ENCODE peak calls at places on chromosomes 3 and 15, in five cellular contexts. S is K562, N is PC-3, P is mammary epithelial cell, L is neural progenitor cell. G is an unnamed sample. For H3K27me3, the result is how much of the 10 kb centered on the place peaks cover.

GRCh38 chr15:93089855-93090305 is 869 bp upstream of the RGMA start:
- DNase-seq in S (no peak), N (no peak), P (no peak), L (peak), G (no peak)

GRCh38 chr15:78768096-78768495 is 43.2 kb downstream of the ADAMTS7 start:
- DNase-seq in S (no peak), N (no peak), P (no peak), L (no peak), G (no peak)

GRCh38 chr3:172803489-172803888 is 53.0 kb downstream of the ECT2 start:
- DNase-seq in S (no peak), N (no peak), P (no peak), L (no peak), G (no peak)

GRCh38 chr3:66483006-66483928 is 17.6 kb downstream of the LRIG1 start:
- DNase-seq in S (no peak), N (no peak), P (no peak), L (peak), G (peak)

GRCh38 chr15:91281991-91282390 is 181.9 kb downstream of the SV2B start:
- DNase-seq in S (no peak), N (no peak), P (no peak), L (no peak), G (no peak)

GRCh38 chr3:56801597-56802410 is at the start of gene ARHGEF3:
- DNase-seq in S (peak), N (peak), P (peak), L (peak), G (peak)

GRCh38 chr3:111035896-111036295 is 35.7 kb upstream of the NECTIN3 start:
- DNase-seq in S (no peak), N (no peak), P (peak), L (no peak), G (no peak)

GRCh38 chr3:142394921-142395622 is 52.8 kb downstream of the XRN1 start:
- DNase-seq in S (peak), N (no peak), P (no peak), L (no peak), G (no peak)

GRCh38 chr3:18030371-18030870 is 288.0 kb upstream of the TBC1D5 start:
- DNase-seq in S (no peak), N (no peak), P (no peak), L (no peak), G (no peak)

GRCh38 chr3:141074529-141074928 is 23.4 kb downstream of the SPSB4 start:
- DNase-seq in S (no peak), N (no peak), P (no peak), L (peak), G (no peak)

GRCh38 chr3:101513419-101513986 is 491 bp upstream of the SENP7 start:
- DNase-seq in S (no peak), N (no peak), P (no peak), L (no peak), G (no peak)

GRCh38 chr3:29241855-29242254 is 39.0 kb upstream of the RBMS3 start:
- DNase-seq in S (no peak), N (no peak), P (no peak), L (no peak), G (no peak)

GRCh38 chr15:98596131-98596530 is 52.2 kb upstream of the IGF1R start:
- DNase-seq in S (no peak), N (no peak), P (no peak), L (no peak), G (no peak)

GRCh38 chr3:124364230-124365022 is 365.8 kb upstream of the UMPS start:
- DNase-seq in S (no peak), N (no peak), P (no peak), L (no peak), G (no peak)

GRCh38 chr3:37221407-37221806 is 47.0 kb upstream of the LRRFIP2 start:
- DNase-seq in S (no peak), N (peak), P (peak), L (no peak), G (no peak)

GRCh38 chr3:189038773-189039720 is 132.7 kb upstream of the TPRG1 start:
- DNase-seq in S (no peak), N (no peak), P (no peak), L (no peak), G (peak)

GRCh38 chr15:79218588-79219200 is 63.8 kb upstream of the ANKRD34C start:
- DNase-seq in S (no peak), N (peak), P (no peak), L (no peak), G (no peak)

GRCh38 chr3:20394243-20394642 is 208.2 kb upstream of the SGO1 start:
- DNase-seq in S (no peak), N (no peak), P (no peak), L (peak), G (no peak)

GRCh38 chr3:45055411-45056143 is 29.5 kb downstream of the CLEC3B start:
- DNase-seq in S (peak), N (peak), P (no peak), L (peak), G (peak)

GRCh38 chr15:58043192-58043903 is 22.2 kb downstream of the ALDH1A2 start:
- DNase-seq in S (peak), N (peak), P (peak), L (peak), G (peak)

GRCh38 chr15:73683624-73684536 is at the start of gene CD276:
- DNase-seq in S (peak), N (peak), P (peak), L (peak), G (peak)

GRCh38 chr3:148957586-148957985 is 33.8 kb upstream of the GYG1 start:
- DNase-seq in S (peak), N (peak), P (no peak), L (peak), G (peak)

GRCh38 chr15:76163429-76164020 is 103.7 kb downstream of the TMEM266 start:
- DNase-seq in S (no peak), N (no peak), P (no peak), L (no peak), G (no peak)

GRCh38 chr15:25733036-25733855 is 129.9 kb downstream of the ATP10A start:
- DNase-seq in S (no peak), N (no peak), P (no peak), L (no peak), G (no peak)

GRCh38 chr3:135100349-135100741 is 305.3 kb downstream of the EPHB1 start:
- DNase-seq in S (no peak), N (no peak), P (no peak), L (no peak), G (no peak)

GRCh38 chr3:33131328-33132018 is 17.7 kb downstream of the CRTAP start:
- DNase-seq in S (peak), N (peak), P (peak), L (peak), G (peak)

GRCh38 chr15:42731461-42731860 is 5.5 kb downstream of the CDAN1 start:
- DNase-seq in S (no peak), N (no peak), P (no peak), L (no peak), G (no peak)

GRCh38 chr15:42734076-42734672 is 2.8 kb downstream of the CDAN1 start:
- DNase-seq in S (no peak), N (no peak), P (no peak), L (no peak), G (no peak)

GRCh38 chr15:42732095-42732827 is 4.7 kb downstream of the CDAN1 start:
- DNase-seq in S (no peak), N (no peak), P (no peak), L (no peak), G (no peak)

GRCh38 chr15:42730536-42730935 is 6.4 kb downstream of the CDAN1 start:
- DNase-seq in S (no peak), N (no peak), P (no peak), L (no peak), G (no peak)

GRCh38 chr15:42733027-42733426 is 3.9 kb downstream of the CDAN1 start:
- DNase-seq in S (no peak), N (no peak), P (no peak), L (no peak), G (no peak)
- TF ChIP-seq EZH2 in S (no peak), N (no peak), P (no peak), L (no peak), G (no peak)

GRCh38 chr3:41792806-41793205 is 169.1 kb downstream of the ULK4 start:
- DNase-seq in S (no peak), N (no peak), P (no peak), L (no peak), G (peak)
- H3K4me3 ChIP-seq in S (no peak), N (no peak), P (no peak), L (no peak), G (no peak)

GRCh38 chr3:7927864-7928263 is 573.8 kb upstream of the LMCD1 start:
- DNase-seq in S (no peak), N (no peak), P (no peak), L (no peak), G (no peak)
- H3K27me3 ChIP-seq in S (under half), N (under half), P (under half), L (under half), G (under half)

GRCh38 chr15:96324192-96324895 is 6.2 kb upstream of the NR2F2 start:
- DNase-seq in S (peak), N (peak), P (no peak), L (peak), G (no peak)

GRCh38 chr15:96323250-96324162 is 7.0 kb upstream of the NR2F2 start:
- DNase-seq in S (no peak), N (no peak), P (no peak), L (peak), G (no peak)

GRCh38 chr15:96321422-96322391 is 8.8 kb upstream of the NR2F2 start:
- DNase-seq in S (no peak), N (peak), P (no peak), L (peak), G (no peak)

GRCh38 chr15:96320703-96321421 is 9.6 kb upstream of the NR2F2 start:
- DNase-seq in S (no peak), N (no peak), P (no peak), L (peak), G (no peak)

DNA sequence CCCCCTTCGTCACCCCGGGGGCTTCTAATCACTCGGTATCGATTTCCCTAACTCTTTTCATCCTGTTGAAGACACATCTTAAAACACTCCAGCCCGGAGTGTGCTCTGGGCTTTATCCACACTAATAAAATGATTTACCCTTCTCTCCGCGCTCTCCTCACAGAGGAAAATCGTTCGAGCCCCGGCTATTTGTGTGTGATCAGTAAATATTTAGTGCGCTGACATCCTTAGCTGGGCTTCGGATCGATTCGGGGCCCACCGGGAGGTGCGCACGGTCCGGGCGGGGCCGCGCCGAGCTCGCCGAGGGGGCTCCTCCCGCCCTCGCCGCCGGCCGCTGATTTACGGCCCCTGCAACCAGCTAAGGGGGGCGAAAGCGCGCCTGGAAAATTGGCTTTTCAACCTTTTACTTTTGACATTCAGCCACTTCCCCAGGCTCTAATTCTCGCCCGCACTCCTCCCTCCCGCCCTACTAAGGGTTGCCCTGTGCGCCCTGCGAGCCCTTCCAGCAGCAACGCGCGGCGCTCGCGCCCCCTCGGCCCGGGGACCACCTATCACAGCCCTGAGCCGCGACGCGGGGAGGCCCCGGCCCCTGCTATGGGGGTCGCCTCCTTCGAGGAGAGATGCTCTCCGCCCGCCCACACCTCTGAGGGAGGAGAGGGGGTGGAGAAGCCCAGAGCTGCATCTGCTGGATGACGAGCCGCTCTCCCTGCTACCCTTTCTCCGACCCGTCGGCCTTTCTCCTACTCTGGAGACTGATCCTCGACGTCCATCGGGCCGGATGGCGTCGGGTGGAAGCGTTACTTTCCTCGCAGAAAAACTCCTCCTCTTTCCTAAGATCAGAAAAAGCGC is 7.9 kb upstream of the NR2F2 start:
- DNase-seq in S (no peak), N (peak), P (no peak), L (peak), G (no peak)
- TF ChIP-seq EZH2 in S (no peak), N (no peak), P (no peak), L (peak), G (no peak)

DNA sequence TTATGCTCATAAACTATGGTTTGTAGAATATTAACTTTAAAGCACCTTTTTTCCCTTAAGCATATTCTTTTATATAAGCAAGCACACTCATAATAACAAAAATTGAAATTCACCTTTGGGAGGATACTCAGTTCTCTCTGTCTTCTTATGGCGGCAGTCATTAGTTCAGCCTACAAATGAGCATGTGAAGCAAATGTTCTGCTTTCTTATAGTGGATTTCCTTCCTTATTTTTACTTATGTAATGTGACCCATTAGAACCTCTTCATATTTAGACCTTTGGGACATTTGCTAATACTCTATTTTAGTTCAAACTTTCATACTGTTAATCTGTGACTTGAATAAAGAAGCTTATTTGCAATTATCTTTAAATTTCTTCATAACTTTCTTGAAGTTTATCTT is at the start of gene P2RY13:
- DNase-seq in S (no peak), N (no peak), P (no peak), L (no peak), G (no peak)
- H3K4me3 ChIP-seq in S (no peak), N (peak), P (no peak), L (no peak), G (no peak)

DNA sequence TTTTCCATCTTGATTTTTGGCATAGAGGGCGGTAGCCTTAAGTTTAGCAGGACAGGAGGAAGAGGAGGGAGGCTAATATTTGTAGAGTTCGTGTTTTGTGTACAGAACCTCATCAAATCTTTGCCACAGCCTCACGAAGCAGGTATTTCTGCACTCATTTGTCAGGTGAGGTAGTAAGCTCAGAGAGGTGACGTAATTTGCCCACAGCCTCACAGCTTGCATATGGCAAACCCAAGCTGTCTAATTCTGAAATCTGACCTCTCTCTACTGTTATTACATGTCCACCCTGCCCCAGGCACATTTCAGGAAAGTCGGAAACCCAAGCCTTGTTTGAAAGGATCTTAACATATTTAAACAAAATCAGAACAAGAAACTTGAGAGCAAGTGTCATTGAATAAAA is 91.1 kb upstream of the TPM1 start:
- DNase-seq in S (no peak), N (no peak), P (no peak), L (no peak), G (no peak)
- H3K27me3 ChIP-seq in S (under half), N (under half), P (under half), L (under half), G (under half)

GRCh38 chr15:59996498-59997041 is 7.5 kb upstream of the FOXB1 start:
- DNase-seq in S (no peak), N (no peak), P (no peak), L (no peak), G (peak)
- TF ChIP-seq EZH2 in S (no peak), N (no peak), P (peak), L (peak), G (no peak)

DNA sequence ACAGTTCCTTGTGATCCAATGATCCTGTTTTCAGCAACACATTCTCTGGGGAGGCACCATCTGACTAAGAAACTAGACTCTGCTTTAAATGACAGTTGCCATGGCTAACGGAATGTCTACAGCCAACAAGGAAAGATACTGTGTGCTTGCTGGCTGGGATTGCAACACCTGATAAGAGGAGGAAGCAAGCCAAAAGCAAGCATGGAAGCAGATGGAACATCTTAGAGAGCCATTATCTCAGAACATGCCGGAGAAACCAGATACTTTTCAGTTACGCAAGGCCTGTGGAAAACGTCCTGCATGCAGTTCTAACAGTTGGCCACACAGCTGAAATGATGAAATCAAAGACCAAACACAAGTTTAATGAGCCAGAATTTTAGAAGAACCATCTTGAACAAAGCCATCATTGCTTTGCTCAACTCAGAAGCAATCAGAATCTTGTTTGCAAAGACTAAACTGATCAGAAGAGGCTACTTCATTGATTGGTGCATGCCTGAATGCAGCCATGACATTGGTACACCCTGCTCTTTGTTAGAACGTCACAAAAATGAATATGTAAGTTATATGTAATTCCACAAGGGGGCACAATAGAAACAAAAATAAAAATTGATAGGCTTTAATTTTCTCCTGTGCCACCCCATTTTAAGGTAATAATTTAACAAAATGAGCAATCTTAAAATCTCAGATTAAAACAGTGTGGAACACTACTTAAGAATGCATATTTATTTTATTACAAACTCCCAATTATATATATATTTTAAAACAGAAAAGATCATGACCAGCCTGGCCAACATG is 50.8 kb downstream of the GXYLT2 start:
- DNase-seq in S (peak), N (peak), P (peak), L (peak), G (peak)
- H3K4me3 ChIP-seq in S (no peak), N (no peak), P (no peak), L (no peak), G (no peak)

G was measured in MM.1S.